ENCODE peak calls at places on chromosomes 12 and 14, in seven cellular contexts. One of them, this sample, is unnamed.
A peak's percentile ranks its signal among the peaks of the same experiment; 100 is the strongest.

GRCh38 chr12:96183734-96184370 is 10.3 kb upstream of the ELK3 start:
- ATAC-seq in activated B cell treated with CpG ODN at 0.5 μM for 24 hours: no peak
- ATAC-seq in activated CD8-positive, alpha-beta T cell treated with anti-CD3 and anti-CD28 coated beads for 36 hours: no peak
- ATAC-seq in psoas muscle: no peak
- ATAC-seq in central memory CD8-positive, alpha-beta T cell: no peak
- ATAC-seq in gastroesophageal sphincter: no peak
- ATAC-seq in Right ventricle myocardium inferior: no peak
- ATAC-seq in this sample: no peak

GRCh38 chr12:20657496-20657895 is 37.6 kb upstream of the SLCO1C1 start:
- ATAC-seq in activated CD8-positive, alpha-beta T cell treated with anti-CD3 and anti-CD28 coated beads for 36 hours: no peak
- ATAC-seq in psoas muscle: no peak
- ATAC-seq in Right ventricle myocardium inferior: no peak
- ATAC-seq in activated B cell treated with CpG ODN at 0.5 μM for 24 hours: no peak
- ATAC-seq in gastroesophageal sphincter: no peak
- ATAC-seq in central memory CD8-positive, alpha-beta T cell: no peak
- ATAC-seq in this sample: no peak

GRCh38 chr14:68563256-68564131 is 229.4 kb downstream of the ZFP36L1 start:
- ATAC-seq in central memory CD8-positive, alpha-beta T cell: no peak
- ATAC-seq in activated B cell treated with CpG ODN at 0.5 μM for 24 hours: no peak
- ATAC-seq in activated CD8-positive, alpha-beta T cell treated with anti-CD3 and anti-CD28 coated beads for 36 hours: no peak
- ATAC-seq in psoas muscle: peak; percentile 71
- ATAC-seq in Right ventricle myocardium inferior: peak; percentile 69
- ATAC-seq in gastroesophageal sphincter: peak; percentile 47
- ATAC-seq in this sample: no peak

GRCh38 chr12:58670623-58671022 is 249.7 kb downstream of the LRIG3 start:
- ATAC-seq in gastroesophageal sphincter: no peak
- ATAC-seq in activated B cell treated with CpG ODN at 0.5 μM for 24 hours: no peak
- ATAC-seq in psoas muscle: no peak
- ATAC-seq in Right ventricle myocardium inferior: no peak
- ATAC-seq in activated CD8-positive, alpha-beta T cell treated with anti-CD3 and anti-CD28 coated beads for 36 hours: no peak
- ATAC-seq in central memory CD8-positive, alpha-beta T cell: no peak
- ATAC-seq in this sample: no peak

GRCh38 chr14:64806202-64806861 is 73.4 kb downstream of the SPTB start:
- ATAC-seq in psoas muscle: peak; percentile 85
- ATAC-seq in activated CD8-positive, alpha-beta T cell treated with anti-CD3 and anti-CD28 coated beads for 36 hours: no peak
- ATAC-seq in central memory CD8-positive, alpha-beta T cell: no peak
- ATAC-seq in gastroesophageal sphincter: peak; percentile 80
- ATAC-seq in activated B cell treated with CpG ODN at 0.5 μM for 24 hours: no peak
- ATAC-seq in Right ventricle myocardium inferior: peak; percentile 29
- ATAC-seq in this sample: no peak

GRCh38 chr12:42859612-42860011 is 270.1 kb upstream of the PRICKLE1 start:
- ATAC-seq in central memory CD8-positive, alpha-beta T cell: no peak
- ATAC-seq in activated B cell treated with CpG ODN at 0.5 μM for 24 hours: no peak
- ATAC-seq in Right ventricle myocardium inferior: no peak
- ATAC-seq in gastroesophageal sphincter: peak; percentile 46
- ATAC-seq in activated CD8-positive, alpha-beta T cell treated with anti-CD3 and anti-CD28 coated beads for 36 hours: no peak
- ATAC-seq in psoas muscle: no peak
- ATAC-seq in this sample: no peak

GRCh38 chr12:19026637-19027508 is 102.7 kb upstream of the PLEKHA5 start:
- ATAC-seq in central memory CD8-positive, alpha-beta T cell: no peak
- ATAC-seq in psoas muscle: no peak
- ATAC-seq in activated CD8-positive, alpha-beta T cell treated with anti-CD3 and anti-CD28 coated beads for 36 hours: no peak
- ATAC-seq in gastroesophageal sphincter: no peak
- ATAC-seq in Right ventricle myocardium inferior: peak; percentile 50
- ATAC-seq in activated B cell treated with CpG ODN at 0.5 μM for 24 hours: no peak
- ATAC-seq in this sample: no peak

GRCh38 chr12:79187032-79187431 is 322.5 kb downstream of the SYT1 start:
- ATAC-seq in activated CD8-positive, alpha-beta T cell treated with anti-CD3 and anti-CD28 coated beads for 36 hours: no peak
- ATAC-seq in psoas muscle: no peak
- ATAC-seq in Right ventricle myocardium inferior: peak; percentile 70
- ATAC-seq in central memory CD8-positive, alpha-beta T cell: no peak
- ATAC-seq in activated B cell treated with CpG ODN at 0.5 μM for 24 hours: no peak
- ATAC-seq in gastroesophageal sphincter: no peak
- ATAC-seq in this sample: no peak

GRCh38 chr12:44829045-44829444 is 47.1 kb downstream of the NELL2 start:
- ATAC-seq in gastroesophageal sphincter: no peak
- ATAC-seq in central memory CD8-positive, alpha-beta T cell: no peak
- ATAC-seq in psoas muscle: no peak
- ATAC-seq in activated CD8-positive, alpha-beta T cell treated with anti-CD3 and anti-CD28 coated beads for 36 hours: no peak
- ATAC-seq in Right ventricle myocardium inferior: no peak
- ATAC-seq in activated B cell treated with CpG ODN at 0.5 μM for 24 hours: no peak
- ATAC-seq in this sample: no peak

GRCh38 chr12:79444089-79444488 is 246.7 kb downstream of the PAWR start:
- ATAC-seq in central memory CD8-positive, alpha-beta T cell: no peak
- ATAC-seq in activated B cell treated with CpG ODN at 0.5 μM for 24 hours: no peak
- ATAC-seq in Right ventricle myocardium inferior: no peak
- ATAC-seq in psoas muscle: no peak
- ATAC-seq in gastroesophageal sphincter: no peak
- ATAC-seq in activated CD8-positive, alpha-beta T cell treated with anti-CD3 and anti-CD28 coated beads for 36 hours: no peak
- ATAC-seq in this sample: no peak

GRCh38 chr12:81095470-81096232 is 17.8 kb downstream of the ACSS3 start:
- ATAC-seq in central memory CD8-positive, alpha-beta T cell: no peak
- ATAC-seq in gastroesophageal sphincter: peak; percentile 58
- ATAC-seq in activated CD8-positive, alpha-beta T cell treated with anti-CD3 and anti-CD28 coated beads for 36 hours: no peak
- ATAC-seq in activated B cell treated with CpG ODN at 0.5 μM for 24 hours: no peak
- ATAC-seq in Right ventricle myocardium inferior: peak; percentile 76
- ATAC-seq in psoas muscle: peak; percentile 45
- ATAC-seq in this sample: no peak

GRCh38 chr12:100687686-100688085 is 106.9 kb upstream of the ANO4 start:
- ATAC-seq in central memory CD8-positive, alpha-beta T cell: no peak
- ATAC-seq in gastroesophageal sphincter: no peak
- ATAC-seq in activated B cell treated with CpG ODN at 0.5 μM for 24 hours: no peak
- ATAC-seq in psoas muscle: no peak
- ATAC-seq in Right ventricle myocardium inferior: no peak
- ATAC-seq in activated CD8-positive, alpha-beta T cell treated with anti-CD3 and anti-CD28 coated beads for 36 hours: no peak
- ATAC-seq in this sample: no peak

GRCh38 chr14:51260225-51260624 is 20.2 kb downstream of the TMX1 start:
- ATAC-seq in activated B cell treated with CpG ODN at 0.5 μM for 24 hours: no peak
- ATAC-seq in central memory CD8-positive, alpha-beta T cell: no peak
- ATAC-seq in psoas muscle: no peak
- ATAC-seq in gastroesophageal sphincter: no peak
- ATAC-seq in Right ventricle myocardium inferior: no peak
- ATAC-seq in activated CD8-positive, alpha-beta T cell treated with anti-CD3 and anti-CD28 coated beads for 36 hours: peak; percentile 83
- ATAC-seq in this sample: peak; percentile 73

GRCh38 chr12:118617922-118618450 is 241.6 kb downstream of the SUDS3 start:
- ATAC-seq in activated CD8-positive, alpha-beta T cell treated with anti-CD3 and anti-CD28 coated beads for 36 hours: no peak
- ATAC-seq in gastroesophageal sphincter: no peak
- ATAC-seq in central memory CD8-positive, alpha-beta T cell: no peak
- ATAC-seq in Right ventricle myocardium inferior: no peak
- ATAC-seq in psoas muscle: no peak
- ATAC-seq in activated B cell treated with CpG ODN at 0.5 μM for 24 hours: no peak
- ATAC-seq in this sample: no peak

GRCh38 chr12:65739606-65740005 is 84.7 kb upstream of the HMGA2 start:
- ATAC-seq in psoas muscle: no peak
- ATAC-seq in activated B cell treated with CpG ODN at 0.5 μM for 24 hours: no peak
- ATAC-seq in central memory CD8-positive, alpha-beta T cell: no peak
- ATAC-seq in gastroesophageal sphincter: no peak
- ATAC-seq in activated CD8-positive, alpha-beta T cell treated with anti-CD3 and anti-CD28 coated beads for 36 hours: no peak
- ATAC-seq in Right ventricle myocardium inferior: no peak
- ATAC-seq in this sample: no peak

GRCh38 chr12:94704452-94704871 is 54.1 kb upstream of the TMCC3 start:
- ATAC-seq in activated B cell treated with CpG ODN at 0.5 μM for 24 hours: no peak
- ATAC-seq in Right ventricle myocardium inferior: no peak
- ATAC-seq in psoas muscle: peak; percentile 75
- ATAC-seq in central memory CD8-positive, alpha-beta T cell: peak; percentile 67
- ATAC-seq in gastroesophageal sphincter: no peak
- ATAC-seq in activated CD8-positive, alpha-beta T cell treated with anti-CD3 and anti-CD28 coated beads for 36 hours: no peak
- ATAC-seq in this sample: no peak

GRCh38 chr12:74515849-74516248 is 21.8 kb upstream of the ATXN7L3B start:
- ATAC-seq in gastroesophageal sphincter: no peak
- ATAC-seq in Right ventricle myocardium inferior: no peak
- ATAC-seq in activated CD8-positive, alpha-beta T cell treated with anti-CD3 and anti-CD28 coated beads for 36 hours: no peak
- ATAC-seq in activated B cell treated with CpG ODN at 0.5 μM for 24 hours: no peak
- ATAC-seq in psoas muscle: no peak
- ATAC-seq in central memory CD8-positive, alpha-beta T cell: no peak
- ATAC-seq in this sample: no peak

GRCh38 chr12:67515679-67516363 is 132.7 kb upstream of the DYRK2 start:
- ATAC-seq in psoas muscle: peak; percentile 78
- ATAC-seq in gastroesophageal sphincter: no peak
- ATAC-seq in Right ventricle myocardium inferior: no peak
- ATAC-seq in central memory CD8-positive, alpha-beta T cell: peak; percentile 97
- ATAC-seq in activated B cell treated with CpG ODN at 0.5 μM for 24 hours: no peak
- ATAC-seq in activated CD8-positive, alpha-beta T cell treated with anti-CD3 and anti-CD28 coated beads for 36 hours: peak; percentile 80
- ATAC-seq in this sample: peak; percentile 73

GRCh38 chr14:56002876-56003625 is 115.2 kb upstream of the PELI2 start:
- ATAC-seq in central memory CD8-positive, alpha-beta T cell: peak; percentile 81
- ATAC-seq in activated CD8-positive, alpha-beta T cell treated with anti-CD3 and anti-CD28 coated beads for 36 hours: peak; percentile 95
- ATAC-seq in psoas muscle: no peak
- ATAC-seq in gastroesophageal sphincter: no peak
- ATAC-seq in activated B cell treated with CpG ODN at 0.5 μM for 24 hours: peak; percentile 56
- ATAC-seq in Right ventricle myocardium inferior: no peak
- ATAC-seq in this sample: peak; percentile 95

GRCh38 chr12:46373303-46374182 is 970 bp upstream of the SLC38A2 start:
- ATAC-seq in activated B cell treated with CpG ODN at 0.5 μM for 24 hours: no peak
- ATAC-seq in activated CD8-positive, alpha-beta T cell treated with anti-CD3 and anti-CD28 coated beads for 36 hours: no peak
- ATAC-seq in Right ventricle myocardium inferior: no peak
- ATAC-seq in gastroesophageal sphincter: peak; percentile 7
- ATAC-seq in central memory CD8-positive, alpha-beta T cell: no peak
- ATAC-seq in psoas muscle: peak; percentile 39
- ATAC-seq in this sample: no peak

GRCh38 chr14:75497191-75497590 is 25.1 kb upstream of the BATF start:
- ATAC-seq in activated B cell treated with CpG ODN at 0.5 μM for 24 hours: peak; percentile 71
- ATAC-seq in central memory CD8-positive, alpha-beta T cell: peak; percentile 49
- ATAC-seq in gastroesophageal sphincter: no peak
- ATAC-seq in activated CD8-positive, alpha-beta T cell treated with anti-CD3 and anti-CD28 coated beads for 36 hours: peak; percentile 83
- ATAC-seq in Right ventricle myocardium inferior: peak; percentile 26
- ATAC-seq in psoas muscle: no peak
- ATAC-seq in this sample: peak; percentile 68

GRCh38 chr14:78327426-78328210 is 157.4 kb downstream of the NRXN3 start:
- ATAC-seq in activated CD8-positive, alpha-beta T cell treated with anti-CD3 and anti-CD28 coated beads for 36 hours: no peak
- ATAC-seq in gastroesophageal sphincter: no peak
- ATAC-seq in central memory CD8-positive, alpha-beta T cell: no peak
- ATAC-seq in activated B cell treated with CpG ODN at 0.5 μM for 24 hours: no peak
- ATAC-seq in Right ventricle myocardium inferior: no peak
- ATAC-seq in psoas muscle: no peak
- ATAC-seq in this sample: no peak

GRCh38 chr12:88681271-88681670 is 101.0 kb upstream of the KITLG start:
- ATAC-seq in gastroesophageal sphincter: no peak
- ATAC-seq in activated B cell treated with CpG ODN at 0.5 μM for 24 hours: no peak
- ATAC-seq in activated CD8-positive, alpha-beta T cell treated with anti-CD3 and anti-CD28 coated beads for 36 hours: no peak
- ATAC-seq in psoas muscle: no peak
- ATAC-seq in central memory CD8-positive, alpha-beta T cell: no peak
- ATAC-seq in Right ventricle myocardium inferior: no peak
- ATAC-seq in this sample: no peak

GRCh38 chr12:87670448-87670847 is 358.8 kb downstream of the C12orf50 start:
- ATAC-seq in activated B cell treated with CpG ODN at 0.5 μM for 24 hours: no peak
- ATAC-seq in Right ventricle myocardium inferior: no peak
- ATAC-seq in gastroesophageal sphincter: no peak
- ATAC-seq in psoas muscle: no peak
- ATAC-seq in activated CD8-positive, alpha-beta T cell treated with anti-CD3 and anti-CD28 coated beads for 36 hours: no peak
- ATAC-seq in central memory CD8-positive, alpha-beta T cell: no peak
- ATAC-seq in this sample: no peak

GRCh38 chr12:54601841-54602240 is 13.4 kb upstream of the PPP1R1A start:
- ATAC-seq in central memory CD8-positive, alpha-beta T cell: no peak
- ATAC-seq in activated B cell treated with CpG ODN at 0.5 μM for 24 hours: no peak
- ATAC-seq in Right ventricle myocardium inferior: no peak
- ATAC-seq in psoas muscle: peak; percentile 58
- ATAC-seq in gastroesophageal sphincter: no peak
- ATAC-seq in activated CD8-positive, alpha-beta T cell treated with anti-CD3 and anti-CD28 coated beads for 36 hours: no peak
- ATAC-seq in this sample: no peak

GRCh38 chr12:16076970-16077527 is 165.9 kb downstream of the DERA start:
- ATAC-seq in Right ventricle myocardium inferior: no peak
- ATAC-seq in central memory CD8-positive, alpha-beta T cell: no peak
- ATAC-seq in activated B cell treated with CpG ODN at 0.5 μM for 24 hours: no peak
- ATAC-seq in psoas muscle: no peak
- ATAC-seq in gastroesophageal sphincter: no peak
- ATAC-seq in activated CD8-positive, alpha-beta T cell treated with anti-CD3 and anti-CD28 coated beads for 36 hours: no peak
- ATAC-seq in this sample: no peak

GRCh38 chr14:53153702-53154112 is 584 bp upstream of the DDHD1 start:
- ATAC-seq in psoas muscle: no peak
- ATAC-seq in central memory CD8-positive, alpha-beta T cell: no peak
- ATAC-seq in activated B cell treated with CpG ODN at 0.5 μM for 24 hours: no peak
- ATAC-seq in Right ventricle myocardium inferior: no peak
- ATAC-seq in gastroesophageal sphincter: no peak
- ATAC-seq in activated CD8-positive, alpha-beta T cell treated with anti-CD3 and anti-CD28 coated beads for 36 hours: no peak
- ATAC-seq in this sample: peak; percentile 73

GRCh38 chr12:43578782-43579181 is 26.8 kb upstream of the ADAMTS20 start:
- ATAC-seq in gastroesophageal sphincter: no peak
- ATAC-seq in Right ventricle myocardium inferior: no peak
- ATAC-seq in central memory CD8-positive, alpha-beta T cell: no peak
- ATAC-seq in psoas muscle: no peak
- ATAC-seq in activated CD8-positive, alpha-beta T cell treated with anti-CD3 and anti-CD28 coated beads for 36 hours: no peak
- ATAC-seq in activated B cell treated with CpG ODN at 0.5 μM for 24 hours: no peak
- ATAC-seq in this sample: no peak

GRCh38 chr12:132477009-132477702 is 12.8 kb upstream of the FBRSL1 start:
- ATAC-seq in gastroesophageal sphincter: no peak
- ATAC-seq in psoas muscle: no peak
- ATAC-seq in central memory CD8-positive, alpha-beta T cell: peak; percentile 13
- ATAC-seq in activated B cell treated with CpG ODN at 0.5 μM for 24 hours: no peak
- ATAC-seq in Right ventricle myocardium inferior: no peak
- ATAC-seq in activated CD8-positive, alpha-beta T cell treated with anti-CD3 and anti-CD28 coated beads for 36 hours: peak; percentile 26
- ATAC-seq in this sample: no peak

GRCh38 chr12:94725375-94726168 is 75.2 kb upstream of the TMCC3 start:
- ATAC-seq in activated CD8-positive, alpha-beta T cell treated with anti-CD3 and anti-CD28 coated beads for 36 hours: no peak
- ATAC-seq in gastroesophageal sphincter: no peak
- ATAC-seq in psoas muscle: no peak
- ATAC-seq in central memory CD8-positive, alpha-beta T cell: no peak
- ATAC-seq in activated B cell treated with CpG ODN at 0.5 μM for 24 hours: no peak
- ATAC-seq in Right ventricle myocardium inferior: no peak
- ATAC-seq in this sample: no peak

GRCh38 chr12:125225641-125226040 is 160.4 kb downstream of the AACS start:
- ATAC-seq in Right ventricle myocardium inferior: no peak
- ATAC-seq in activated CD8-positive, alpha-beta T cell treated with anti-CD3 and anti-CD28 coated beads for 36 hours: no peak
- ATAC-seq in psoas muscle: no peak
- ATAC-seq in gastroesophageal sphincter: no peak
- ATAC-seq in activated B cell treated with CpG ODN at 0.5 μM for 24 hours: no peak
- ATAC-seq in central memory CD8-positive, alpha-beta T cell: no peak
- ATAC-seq in this sample: no peak

GRCh38 chr14:53900499-53900898 is 56.1 kb downstream of the BMP4 start:
- ATAC-seq in gastroesophageal sphincter: peak; percentile 88
- ATAC-seq in Right ventricle myocardium inferior: peak; percentile 94
- ATAC-seq in central memory CD8-positive, alpha-beta T cell: no peak
- ATAC-seq in activated CD8-positive, alpha-beta T cell treated with anti-CD3 and anti-CD28 coated beads for 36 hours: no peak
- ATAC-seq in psoas muscle: peak; percentile 84
- ATAC-seq in activated B cell treated with CpG ODN at 0.5 μM for 24 hours: no peak
- ATAC-seq in this sample: no peak

GRCh38 chr14:52032196-52032865 is 36.5 kb downstream of the NID2 start:
- ATAC-seq in activated CD8-positive, alpha-beta T cell treated with anti-CD3 and anti-CD28 coated beads for 36 hours: no peak
- ATAC-seq in activated B cell treated with CpG ODN at 0.5 μM for 24 hours: no peak
- ATAC-seq in Right ventricle myocardium inferior: peak; percentile 37
- ATAC-seq in gastroesophageal sphincter: no peak
- ATAC-seq in psoas muscle: peak; percentile 53
- ATAC-seq in central memory CD8-positive, alpha-beta T cell: no peak
- ATAC-seq in this sample: no peak

GRCh38 chr12:96143392-96143791 is 50.8 kb upstream of the ELK3 start:
- ATAC-seq in gastroesophageal sphincter: no peak
- ATAC-seq in activated CD8-positive, alpha-beta T cell treated with anti-CD3 and anti-CD28 coated beads for 36 hours: peak; percentile 49
- ATAC-seq in activated B cell treated with CpG ODN at 0.5 μM for 24 hours: peak; percentile 66
- ATAC-seq in psoas muscle: no peak
- ATAC-seq in Right ventricle myocardium inferior: no peak
- ATAC-seq in central memory CD8-positive, alpha-beta T cell: no peak
- ATAC-seq in this sample: peak; percentile 22

This sample was measured in activated T-helper 17 cell treated with anti-CD3 and anti-CD28 coated beads, Interleukin-2, amount 50 U/mL, for 72 hours.